ENCODE peak calls at places on chromosomes 2 and 18, in five cellular contexts. One of them, this sample, is unnamed.

GRCh38 chr2:238920601-238921001 is 72.7 kb downstream of the TWIST2 start:
- DNase-seq in amygdala: no peak
- DNase-seq in IMR-90: no peak
- DNase-seq in adipocyte: no peak
- DNase-seq in COLO829: no peak
- DNase-seq in this sample: no peak

GRCh38 chr18:49525981-49526380 is 35.9 kb upstream of the LIPG start:
- DNase-seq in amygdala: no peak
- DNase-seq in IMR-90: no peak
- DNase-seq in adipocyte: no peak
- DNase-seq in COLO829: no peak
- DNase-seq in this sample: no peak

GRCh38 chr18:51169731-51170130 is 27.8 kb downstream of the MEX3C start:
- DNase-seq in amygdala: no peak
- DNase-seq in IMR-90: no peak
- DNase-seq in adipocyte: no peak
- DNase-seq in COLO829: no peak
- DNase-seq in this sample: no peak

GRCh38 chr18:48342125-48342524 is 67.1 kb downstream of the ZBTB7C start:
- DNase-seq in amygdala: peak
- DNase-seq in IMR-90: no peak
- DNase-seq in adipocyte: no peak
- DNase-seq in COLO829: no peak
- DNase-seq in this sample: no peak

GRCh38 chr2:78768016-78768415 is 257.5 kb upstream of the REG3G start:
- DNase-seq in amygdala: no peak
- DNase-seq in IMR-90: no peak
- DNase-seq in adipocyte: no peak
- DNase-seq in COLO829: peak
- DNase-seq in this sample: no peak

GRCh38 chr18:28123401-28124030 is 53.4 kb downstream of the CDH2 start:
- DNase-seq in amygdala: no peak
- DNase-seq in IMR-90: no peak
- DNase-seq in adipocyte: peak
- DNase-seq in COLO829: no peak
- DNase-seq in this sample: peak

GRCh38 chr2:237326250-237327171 is 87.5 kb downstream of the COL6A3 start:
- DNase-seq in amygdala: no peak
- DNase-seq in IMR-90: peak
- DNase-seq in adipocyte: no peak
- DNase-seq in COLO829: no peak
- DNase-seq in this sample: no peak

GRCh38 chr18:22827741-22828140 is 105.4 kb upstream of the RBBP8 start:
- DNase-seq in amygdala: no peak
- DNase-seq in IMR-90: no peak
- DNase-seq in adipocyte: no peak
- DNase-seq in COLO829: no peak
- DNase-seq in this sample: no peak

GRCh38 chr2:65366595-65367125 is 65.7 kb downstream of the SPRED2 start:
- DNase-seq in amygdala: no peak
- DNase-seq in IMR-90: peak
- DNase-seq in adipocyte: peak
- DNase-seq in COLO829: peak
- DNase-seq in this sample: no peak

GRCh38 chr18:26902296-26902695 is 36.8 kb upstream of the AQP4 start:
- DNase-seq in amygdala: peak
- DNase-seq in IMR-90: no peak
- DNase-seq in adipocyte: no peak
- DNase-seq in COLO829: no peak
- DNase-seq in this sample: no peak

GRCh38 chr2:44912660-44913059 is 28.8 kb upstream of the SIX3 start:
- DNase-seq in amygdala: no peak
- DNase-seq in IMR-90: peak
- DNase-seq in adipocyte: peak
- DNase-seq in COLO829: no peak
- DNase-seq in this sample: no peak

GRCh38 chr2:232898592-232899541 is 28.8 kb downstream of the SNORC start:
- DNase-seq in amygdala: no peak
- DNase-seq in IMR-90: peak
- DNase-seq in adipocyte: no peak
- DNase-seq in COLO829: no peak
- DNase-seq in this sample: no peak

GRCh38 chr18:36075862-36076587 is 8.7 kb upstream of the RPRD1A start:
- DNase-seq in amygdala: no peak
- DNase-seq in IMR-90: peak
- DNase-seq in adipocyte: peak
- DNase-seq in COLO829: no peak
- DNase-seq in this sample: no peak

GRCh38 chr2:153416071-153416470 is 62.5 kb downstream of the RPRM start:
- DNase-seq in amygdala: no peak
- DNase-seq in IMR-90: no peak
- DNase-seq in adipocyte: no peak
- DNase-seq in COLO829: peak
- DNase-seq in this sample: no peak

GRCh38 chr2:237731663-237732062 is 66.9 kb upstream of the RBM44 start:
- DNase-seq in amygdala: no peak
- DNase-seq in IMR-90: peak
- DNase-seq in adipocyte: peak
- DNase-seq in COLO829: peak
- DNase-seq in this sample: no peak

GRCh38 chr2:39948016-39948719 is 169.1 kb upstream of the THUMPD2 start:
- DNase-seq in amygdala: no peak
- DNase-seq in IMR-90: peak
- DNase-seq in adipocyte: peak
- DNase-seq in COLO829: no peak
- DNase-seq in this sample: no peak

GRCh38 chr2:88709117-88709739 is 17.8 kb downstream of the RPIA start:
- DNase-seq in amygdala: no peak
- DNase-seq in IMR-90: peak
- DNase-seq in adipocyte: peak
- DNase-seq in COLO829: no peak
- DNase-seq in this sample: no peak

GRCh38 chr18:55868909-55869308 is 280.9 kb upstream of the TCF4 start:
- DNase-seq in amygdala: no peak
- DNase-seq in IMR-90: peak
- DNase-seq in adipocyte: peak
- DNase-seq in COLO829: no peak
- DNase-seq in this sample: no peak

GRCh38 chr2:19748073-19748375 is 153.8 kb downstream of the TTC32 start:
- DNase-seq in amygdala: no peak
- DNase-seq in IMR-90: no peak
- DNase-seq in adipocyte: no peak
- DNase-seq in COLO829: no peak
- DNase-seq in this sample: no peak

GRCh38 chr2:238113611-238114010 is 13.5 kb downstream of the ESPNL start:
- DNase-seq in amygdala: no peak
- DNase-seq in IMR-90: no peak
- DNase-seq in adipocyte: no peak
- DNase-seq in COLO829: no peak
- DNase-seq in this sample: no peak

GRCh38 chr2:47720036-47720435 is 62.9 kb upstream of the MSH6 start:
- DNase-seq in amygdala: no peak
- DNase-seq in IMR-90: no peak
- DNase-seq in adipocyte: peak
- DNase-seq in COLO829: no peak
- DNase-seq in this sample: no peak

GRCh38 chr2:232556426-232556825 is 5.9 kb downstream of the EIF4E2 start:
- DNase-seq in amygdala: no peak
- DNase-seq in IMR-90: no peak
- DNase-seq in adipocyte: peak
- DNase-seq in COLO829: no peak
- DNase-seq in this sample: no peak

GRCh38 chr2:241314181-241314932 is 1.1 kb downstream of the HDLBP start:
- DNase-seq in amygdala: no peak
- DNase-seq in IMR-90: peak
- DNase-seq in adipocyte: peak
- DNase-seq in COLO829: no peak
- DNase-seq in this sample: no peak

GRCh38 chr18:8525692-8526091 is 83.5 kb upstream of the RAB12 start:
- DNase-seq in amygdala: no peak
- DNase-seq in IMR-90: no peak
- DNase-seq in adipocyte: no peak
- DNase-seq in COLO829: no peak
- DNase-seq in this sample: no peak

GRCh38 chr2:172436889-172437288 is 9.5 kb downstream of the ITGA6 start:
- DNase-seq in amygdala: no peak
- DNase-seq in IMR-90: no peak
- DNase-seq in adipocyte: no peak
- DNase-seq in COLO829: no peak
- DNase-seq in this sample: no peak

GRCh38 chr2:63817382-63817781 is 24.3 kb upstream of the UGP2 start:
- DNase-seq in amygdala: no peak
- DNase-seq in IMR-90: no peak
- DNase-seq in adipocyte: no peak
- DNase-seq in COLO829: no peak
- DNase-seq in this sample: no peak

GRCh38 chr2:234287650-234288049 is 209.2 kb downstream of the ARL4C start:
- DNase-seq in amygdala: no peak
- DNase-seq in IMR-90: no peak
- DNase-seq in adipocyte: no peak
- DNase-seq in COLO829: no peak
- DNase-seq in this sample: no peak